ENCODE peak calls at places on chromosomes 13 and 19, in four cellular contexts. S is CD4-positive, alpha-beta T cell; G is cardiac fibroblast; W is upper lobe of right lung. Y is an unnamed sample.

GRCh38 chr19:52007805-52008557 is at the start of gene ZNF615:
- DNase-seq in G (peak), W (peak), S (peak), Y (peak)

GRCh38 chr13:80740076-80740475 is 399.1 kb upstream of the SPRY2 start:
- DNase-seq in G (no peak), W (no peak), S (no peak), Y (no peak)

GRCh38 chr13:108342369-108343289 is 73.1 kb downstream of the TNFSF13B start:
- DNase-seq in G (peak), S (no peak), W (no peak), Y (peak)

GRCh38 chr19:55440411-55441105 is 2.5 kb downstream of the SHISA7 start:
- DNase-seq in S (no peak), G (no peak), W (no peak), Y (no peak)

GRCh38 chr19:38793186-38793585 is 4.2 kb downstream of the LGALS7B start:
- DNase-seq in S (no peak), G (peak), W (no peak), Y (no peak)

GRCh38 chr19:39319892-39320168 is 833 bp downstream of the LRFN1 start:
- DNase-seq in W (no peak), S (no peak), G (no peak), Y (no peak)

GRCh38 chr19:3132971-3133792 is 2.7 kb upstream of the GNA15 start:
- DNase-seq in W (peak), G (peak), S (peak), Y (peak)

GRCh38 chr13:85386424-85386823 is 412.8 kb downstream of the SLITRK6 start:
- DNase-seq in W (no peak), G (no peak), S (no peak), Y (no peak)

GRCh38 chr19:10001899-10002298 is 8.4 kb downstream of the COL5A3 start:
- DNase-seq in S (no peak), G (peak), W (no peak), Y (peak)